ENCODE peak calls at places on chromosomes 5 and 9, in four cellular contexts. W, N, K and Q are unnamed samples. For H3K36me3 and H3K4me1, the result is how much of the 10 kb centered on the place peaks cover.

GRCh38 chr5:172713113-172713808 is 57.7 kb downstream of the DUSP1 start:
- DNase-seq in N (no peak), K (peak), W (no peak), Q (peak)

GRCh38 chr5:122267195-122267594 is 44.8 kb upstream of the SNCAIP start:
- DNase-seq in N (no peak), K (no peak), W (no peak), Q (no peak)

GRCh38 chr5:157857821-157858526 is 971 bp downstream of the CLINT1 start:
- DNase-seq in K (no peak), W (no peak), N (no peak), Q (no peak)

GRCh38 chr9:71249729-71250317 is 128.4 kb upstream of the TRPM3 start:
- DNase-seq in W (no peak), N (peak), K (no peak), Q (no peak)

GRCh38 chr5:57221049-57221568 is 47.2 kb downstream of the GPBP1 start:
- DNase-seq in N (peak), K (no peak), W (no peak), Q (no peak)

GRCh38 chr5:172945151-172945550 is 14.1 kb upstream of the RPL26L1 start:
- DNase-seq in W (no peak), K (no peak), N (no peak), Q (no peak)

GRCh38 chr5:66367814-66368541 is 223.9 kb downstream of the SREK1 start:
- DNase-seq in N (no peak), W (no peak), K (no peak), Q (no peak)

GRCh38 chr9:125889122-125889523 is 141.9 kb downstream of the PBX3 start:
- DNase-seq in K (no peak), N (no peak), W (peak), Q (peak)

GRCh38 chr9:112764344-112764743 is 13.8 kb downstream of the SNX30 start:
- DNase-seq in K (no peak), W (peak), N (no peak), Q (no peak)

GRCh38 chr5:175394601-175395000 is 49.4 kb downstream of the DRD1 start:
- DNase-seq in W (no peak), N (no peak), K (no peak), Q (no peak)

GRCh38 chr9:12813960-12814876 is 39.4 kb downstream of the LURAP1L start:
- DNase-seq in K (peak), W (peak), N (peak), Q (peak)

GRCh38 chr5:118314936-118315335 is 673.4 kb downstream of the DTWD2 start:
- DNase-seq in W (no peak), N (no peak), K (no peak), Q (no peak)

GRCh38 chr9:4228606-4229005 is 71.3 kb downstream of the GLIS3 start:
- DNase-seq in N (no peak), K (no peak), W (no peak), Q (no peak)

GRCh38 chr5:151612689-151613427 is 21.7 kb upstream of the FAT2 start:
- DNase-seq in K (no peak), N (peak), W (no peak), Q (no peak)

GRCh38 chr5:139473565-139473964 is 2.8 kb downstream of the SMIM33 start:
- DNase-seq in N (no peak), K (no peak), W (no peak), Q (no peak)

GRCh38 chr5:123300266-123300665 is 122.9 kb downstream of the CEP120 start:
- DNase-seq in N (no peak), W (no peak), K (no peak), Q (no peak)

GRCh38 chr5:140402258-140403074 is 833 bp downstream of the ANKHD1 start:
- DNase-seq in K (peak), W (peak), N (no peak), Q (peak)

GRCh38 chr5:149011084-149011483 is 51.8 kb downstream of the SH3TC2 start:
- DNase-seq in K (no peak), W (no peak), N (no peak), Q (no peak)

GRCh38 chr9:96587295-96587694 is 32.3 kb downstream of the CDC14B start:
- DNase-seq in K (no peak), N (no peak), W (no peak), Q (no peak)

GRCh38 chr9:89177021-89177400 is 1.6 kb downstream of the SHC3 start:
- DNase-seq in N (no peak), K (no peak), W (no peak), Q (no peak)

GRCh38 chr9:93899609-93900435 is 55.3 kb downstream of the BARX1 start:
- DNase-seq in K (peak), N (no peak), W (peak), Q (no peak)

GRCh38 chr5:139660105-139660915 is 12.2 kb downstream of the CXXC5 start:
- DNase-seq in N (no peak), W (peak), K (peak), Q (peak)

GRCh38 chr9:3807601-3808000 is 281.8 kb upstream of the RFX3 start:
- DNase-seq in W (no peak), N (no peak), K (no peak), Q (no peak)

GRCh38 chr9:96554326-96554725 is 65.3 kb downstream of the CDC14B start:
- DNase-seq in W (no peak), K (no peak), N (no peak), Q (no peak)

GRCh38 chr5:9156282-9156681 is 389.6 kb downstream of the SEMA5A start:
- DNase-seq in N (no peak), W (no peak), K (peak), Q (no peak)

GRCh38 chr5:39231705-39232525 is 12.6 kb upstream of the FYB1 start:
- DNase-seq in W (no peak), N (no peak), K (no peak), Q (no peak)

GRCh38 chr9:133576591-133577462 is 32.4 kb downstream of the FAM163B start:
- DNase-seq in W (no peak), K (no peak), N (no peak), Q (no peak)

GRCh38 chr9:95017661-95018060 is 291.2 kb downstream of the AOPEP start:
- DNase-seq in N (no peak), K (no peak), W (no peak), Q (no peak)

GRCh38 chr5:150774145-150774544 is 4.4 kb upstream of the SMIM3 start:
- DNase-seq in W (no peak), K (no peak), N (no peak), Q (no peak)

GRCh38 chr5:173778784-173779304 is 109.3 kb upstream of the CPEB4 start:
- DNase-seq in W (no peak), K (no peak), N (no peak), Q (no peak)

GRCh38 chr5:120779674-120780073 is 315.6 kb downstream of the PRR16 start:
- DNase-seq in K (no peak), W (no peak), N (no peak), Q (no peak)

GRCh38 chr5:322281-322941 is 897 bp downstream of the AHRR start:
- DNase-seq in K (no peak), N (no peak), W (no peak), Q (no peak)

GRCh38 chr5:10331341-10331796 is 22.1 kb upstream of the MARCHF6 start:
- DNase-seq in K (no peak), W (peak), N (no peak), Q (peak)

GRCh38 chr9:127910613-127911205 is 6.1 kb downstream of the ST6GALNAC4 start:
- DNase-seq in N (no peak), K (no peak), W (no peak), Q (no peak)

GRCh38 chr5:141848771-141849370 is 29.3 kb downstream of the PCDH1 start:
- DNase-seq in N (no peak), K (peak), W (peak), Q (peak)
- H3K36me3 ChIP-seq in N (under half), K (under half), W (under half), Q (under half)

DNA sequence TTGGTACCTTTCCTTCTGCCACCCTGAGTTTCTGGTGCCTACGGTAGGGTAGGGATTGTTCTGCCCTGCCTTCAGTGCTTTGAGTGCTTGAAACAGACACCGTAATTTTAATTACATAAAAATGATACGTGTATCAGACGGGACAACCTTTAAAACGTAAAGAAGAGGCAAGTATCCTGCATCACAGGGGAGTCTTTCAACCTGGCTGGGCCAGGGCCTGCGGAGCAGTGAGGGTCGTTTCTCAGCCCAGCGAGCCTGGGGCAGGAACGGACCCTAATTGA is 480 bp upstream of the DAB2IP start:
- DNase-seq in N (no peak), K (no peak), W (no peak), Q (no peak)
- H3K4me1 ChIP-seq in N (under half), K (under half), W (under half), Q (under half)

GRCh38 chr9:92313624-92314012 is 11.5 kb downstream of the NOL8 start:
- DNase-seq in N (no peak), K (no peak), W (no peak), Q (no peak)

GRCh38 chr9:92315456-92315855 is 9.7 kb downstream of the NOL8 start:
- DNase-seq in K (no peak), N (no peak), W (no peak), Q (no peak)

GRCh38 chr9:92308893-92309292 is 15.4 kb upstream of the IARS1 start:
- DNase-seq in W (no peak), K (no peak), N (no peak), Q (no peak)

GRCh38 chr9:92310562-92310961 is 14.6 kb downstream of the NOL8 start:
- DNase-seq in W (no peak), K (no peak), N (no peak), Q (no peak)

GRCh38 chr9:92312887-92313623 is 12.1 kb downstream of the NOL8 start:
- DNase-seq in N (no peak), W (no peak), K (no peak), Q (no peak)
- H3K27ac ChIP-seq in N (no peak), W (no peak), K (no peak), Q (no peak)

GRCh38 chr5:96788112-96788749 is 19.5 kb downstream of the ERAP1 start:
- DNase-seq in N (no peak), K (no peak), W (no peak), Q (no peak)

GRCh38 chr5:96790851-96791513 is 16.8 kb downstream of the ERAP1 start:
- DNase-seq in N (no peak), K (no peak), W (no peak), Q (no peak)

GRCh38 chr5:96785719-96786118 is 22.0 kb downstream of the ERAP1 start:
- DNase-seq in W (no peak), N (no peak), K (no peak), Q (no peak)

GRCh38 chr5:96785271-96785670 is 22.5 kb downstream of the ERAP1 start:
- DNase-seq in N (no peak), W (no peak), K (no peak), Q (no peak)

GRCh38 chr5:96789794-96790193 is 18.0 kb downstream of the ERAP1 start:
- DNase-seq in N (no peak), W (no peak), K (no peak), Q (no peak)
- H3K36me3 ChIP-seq in N (under half), W (half or more), K (under half), Q (half or more)

DNA sequence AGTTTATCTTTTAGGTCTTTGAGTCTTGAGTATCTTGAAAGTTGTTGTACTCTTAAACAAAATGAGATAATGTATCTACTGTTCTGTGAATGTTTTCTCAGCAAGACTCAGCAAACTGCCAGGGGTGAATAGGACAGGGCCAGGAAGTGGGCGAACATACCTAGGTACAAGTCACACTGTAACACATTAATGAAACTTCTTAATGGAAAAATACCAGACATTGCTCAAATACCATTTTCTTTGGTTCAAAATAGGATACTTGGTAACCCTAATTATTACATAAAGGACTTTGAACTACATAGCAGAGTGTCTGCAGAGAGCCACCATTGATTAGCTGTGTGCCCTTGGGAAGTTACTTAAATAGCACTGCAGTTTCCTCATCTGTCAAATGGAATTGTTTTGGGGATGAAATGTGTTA is 197.5 kb downstream of the ARHGEF28 start:
- DNase-seq in W (no peak), N (no peak), K (no peak), Q (no peak)
- H3K4me1 ChIP-seq in W (under half), N (under half), K (under half), Q (under half)

GRCh38 chr5:135869935-135870334 is 25.7 kb downstream of the IL9 start:
- DNase-seq in W (no peak), N (no peak), K (no peak), Q (no peak)
- H3K27ac ChIP-seq in W (no peak), N (no peak), K (no peak), Q (no peak)

DNA sequence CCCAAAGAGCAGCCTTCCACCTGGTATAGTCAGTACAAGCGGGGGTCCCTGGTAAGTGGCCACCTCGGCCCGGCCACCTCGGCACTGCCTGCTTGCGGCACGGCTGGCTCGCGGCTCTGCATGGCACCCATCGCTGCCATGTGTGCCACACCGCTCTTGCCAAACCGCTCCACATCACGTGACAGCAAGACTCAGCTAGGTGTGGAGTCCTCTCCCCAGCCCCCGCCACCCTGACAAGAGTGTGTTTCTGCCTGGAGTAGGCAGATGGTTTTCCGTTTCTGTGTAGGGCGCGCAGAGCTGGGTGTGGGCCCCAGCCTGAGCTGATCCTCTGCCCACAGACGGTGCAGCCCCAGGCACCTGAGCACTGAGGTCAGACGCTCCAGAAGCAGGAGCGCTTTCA is 50.5 kb upstream of the FCN2 start:
- DNase-seq in K (no peak), W (no peak), N (no peak), Q (no peak)
- H3K36me3 ChIP-seq in K (under half), W (half or more), N (under half), Q (under half)

DNA sequence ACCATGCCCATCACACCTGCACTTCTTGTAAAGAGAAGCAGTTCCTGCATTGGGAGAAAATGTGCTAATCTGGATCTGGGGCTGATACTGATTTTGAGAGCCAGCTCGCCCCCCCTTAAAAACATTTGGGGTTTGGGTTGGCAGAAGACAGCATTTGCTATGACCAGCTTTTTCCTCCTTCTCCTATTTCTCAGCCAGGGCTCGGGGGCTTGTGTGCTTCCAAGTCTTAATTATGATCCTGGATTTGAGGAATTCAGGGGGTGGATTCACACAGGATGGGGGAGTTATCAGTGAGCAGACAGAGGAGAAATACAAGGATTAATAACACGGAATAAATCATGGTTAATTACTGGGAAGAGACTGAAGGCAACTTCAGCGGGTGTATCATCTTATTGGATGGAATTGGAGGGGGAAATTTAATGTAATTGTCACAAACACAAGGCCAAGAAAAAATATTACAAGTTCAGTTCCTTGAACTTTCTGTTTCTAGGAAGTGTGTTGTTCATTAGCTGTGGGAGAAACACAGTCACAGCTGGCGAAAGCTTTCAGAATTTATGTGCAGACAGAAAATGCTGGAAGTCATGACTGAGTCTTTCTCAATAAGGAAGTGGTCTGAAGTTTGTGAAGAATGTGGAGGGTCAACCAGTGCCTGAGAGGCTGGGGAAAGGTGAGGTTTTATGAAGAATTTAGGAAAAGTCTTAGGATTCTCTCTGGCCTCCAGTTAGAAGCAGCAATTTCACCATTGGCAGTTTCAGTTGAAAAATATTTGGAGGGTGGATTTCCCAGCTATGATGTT is 15.2 kb downstream of the C9orf152 start:
- DNase-seq in W (no peak), N (no peak), K (no peak), Q (no peak)
- H3K4me1 ChIP-seq in W (under half), N (under half), K (under half), Q (half or more)

GRCh38 chr9:115157245-115157674 is 39.3 kb upstream of the TNC start:
- DNase-seq in W (peak), K (no peak), N (peak), Q (no peak)
- H3K27ac ChIP-seq in W (peak), K (no peak), N (peak), Q (no peak)

GRCh38 chr9:136396219-136396515 is 3.8 kb downstream of the SNAPC4 start:
- DNase-seq in W (no peak), N (no peak), K (no peak), Q (no peak)
- H3K36me3 ChIP-seq in W (half or more), N (half or more), K (under half), Q (half or more)